ENCODE peak calls at places on chromosomes 3 and 15, in four cellular contexts. K is K562, Q is keratinocyte, E is endothelial cell of umbilical vein. V is an unnamed sample. For H3K9me1, the result is how much of the 10 kb centered on the place peaks cover.

GRCh38 chr3:29686889-29687592 is 406.2 kb downstream of the RBMS3 start:
- DNase-seq in K (no peak), Q (no peak), E (peak), V (peak)

GRCh38 chr3:40872562-40872961 is 326.7 kb upstream of the CTNNB1 start:
- DNase-seq in K (no peak), Q (no peak), E (no peak), V (no peak)

GRCh38 chr3:11096266-11097135 is 57.8 kb upstream of the HRH1 start:
- DNase-seq in K (peak), Q (peak), E (peak), V (peak)

GRCh38 chr15:33547876-33548275 is 237.1 kb downstream of the RYR3 start:
- DNase-seq in K (no peak), Q (no peak), E (peak), V (peak)

GRCh38 chr15:67736810-67737209 is 88.5 kb upstream of the SKOR1 start:
- DNase-seq in K (no peak), Q (no peak), E (no peak), V (peak)

GRCh38 chr3:15032650-15033049 is 32.5 kb downstream of the MRPS25 start:
- DNase-seq in K (no peak), Q (no peak), E (no peak), V (no peak)

GRCh38 chr3:152120606-152121291 is 148.0 kb upstream of the MBNL1 start:
- DNase-seq in K (no peak), Q (no peak), E (no peak), V (no peak)

GRCh38 chr15:26721231-26721630 is 51.6 kb downstream of the GABRB3 start:
- DNase-seq in K (no peak), Q (no peak), E (no peak), V (no peak)

GRCh38 chr15:101019351-101019750 is 100.2 kb downstream of the LRRK1 start:
- DNase-seq in K (no peak), Q (no peak), E (no peak), V (no peak)

GRCh38 chr3:128794067-128794768 is 68.2 kb downstream of the RAB7A start:
- DNase-seq in K (no peak), Q (peak), E (peak), V (peak)

GRCh38 chr15:69031013-69032001 is 16.8 kb downstream of the NOX5 start:
- DNase-seq in K (peak), Q (no peak), E (peak), V (no peak)

GRCh38 chr3:128846501-128846900 is 32.9 kb upstream of the ACAD9 start:
- DNase-seq in K (no peak), Q (no peak), E (no peak), V (no peak)

GRCh38 chr15:40093224-40093842 is 15.3 kb downstream of the BMF start:
- DNase-seq in K (no peak), Q (no peak), E (no peak), V (peak)

GRCh38 chr3:156187146-156187769 is 66.9 kb downstream of the KCNAB1 start:
- DNase-seq in K (no peak), Q (no peak), E (no peak), V (peak)

GRCh38 chr3:116186128-116186527 is 259.2 kb downstream of the LSAMP start:
- DNase-seq in K (no peak), Q (no peak), E (no peak), V (no peak)

GRCh38 chr3:80668600-80669281 is 900.9 kb upstream of the ROBO1 start:
- DNase-seq in K (no peak), Q (no peak), E (no peak), V (no peak)

GRCh38 chr15:60722328-60723112 is 243.6 kb upstream of the ICE2 start:
- DNase-seq in K (no peak), Q (no peak), E (no peak), V (no peak)

GRCh38 chr15:85723960-85724945 is 70.5 kb downstream of the KLHL25 start:
- DNase-seq in K (no peak), Q (no peak), E (no peak), V (no peak)

GRCh38 chr15:67411491-67411890 is 109.4 kb upstream of the C15orf61 start:
- DNase-seq in K (no peak), Q (no peak), E (no peak), V (peak)

DNA sequence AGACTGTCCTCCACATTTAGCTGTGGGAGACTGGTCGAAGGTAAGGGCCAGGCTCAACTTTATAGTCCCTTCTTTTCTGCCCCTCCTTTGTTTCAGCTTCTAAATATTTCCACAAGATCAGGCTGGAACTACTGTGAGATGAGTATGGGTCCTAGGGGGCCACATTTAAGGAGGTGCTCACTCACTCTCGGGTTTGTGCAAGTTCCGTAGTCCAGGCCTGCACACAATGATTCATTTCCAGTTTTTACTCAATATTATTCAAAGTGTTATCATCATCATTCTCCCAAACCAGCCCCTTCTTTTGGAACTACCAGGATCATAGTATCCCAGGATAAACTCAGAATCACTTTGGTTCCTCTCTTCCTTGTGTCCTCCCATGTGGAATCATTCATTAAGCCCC is 289.1 kb downstream of the ADAMTSL3 start:
- DNase-seq in K (no peak), Q (no peak), E (no peak), V (no peak)
- H3K9me1 ChIP-seq in K (under half), Q (under half), E (under half), V (under half)

DNA sequence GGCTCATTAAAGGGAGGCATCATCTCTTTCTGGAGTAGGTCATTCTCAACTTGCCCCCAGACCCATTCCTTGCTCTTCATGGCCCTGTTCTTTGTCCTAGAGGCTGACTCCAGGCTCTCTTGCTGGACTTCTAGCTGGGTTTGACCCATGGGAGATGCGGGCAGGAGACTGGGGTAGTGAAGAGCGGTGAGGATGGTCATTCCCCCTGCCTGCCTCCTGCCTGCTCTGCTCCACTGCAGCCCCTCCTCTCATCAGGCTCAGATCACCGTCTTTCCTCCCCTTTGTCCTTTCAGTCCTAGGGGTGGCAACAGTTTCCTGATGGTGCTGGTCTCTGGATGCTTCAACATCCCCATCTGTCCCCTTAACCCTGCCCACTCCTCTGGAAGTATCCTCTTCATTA is 170.9 kb downstream of the ABHD5 start:
- DNase-seq in K (no peak), Q (no peak), E (no peak), V (no peak)
- H3K9me1 ChIP-seq in K (under half), Q (under half), E (under half), V (under half)

GRCh38 chr3:59773970-59774369 is 724.1 kb upstream of the CFAP20DC start:
- DNase-seq in K (no peak), Q (no peak), E (no peak), V (no peak)
- H3K9me1 ChIP-seq in K (under half), Q (under half), E (under half), V (under half)

GRCh38 chr3:135131290-135131689 is 336.2 kb downstream of the EPHB1 start:
- DNase-seq in K (no peak), Q (no peak), E (no peak), V (no peak)

GRCh38 chr3:135136361-135137100 is 341.5 kb downstream of the EPHB1 start:
- DNase-seq in K (no peak), Q (no peak), E (no peak), V (no peak)

GRCh38 chr3:135134717-135135116 is 339.7 kb downstream of the EPHB1 start:
- DNase-seq in K (no peak), Q (no peak), E (no peak), V (no peak)

GRCh38 chr3:135135445-135135844 is 340.4 kb downstream of the EPHB1 start:
- DNase-seq in K (no peak), Q (no peak), E (no peak), V (no peak)

GRCh38 chr3:135134293-135134692 is 339.2 kb downstream of the EPHB1 start:
- DNase-seq in K (no peak), Q (no peak), E (no peak), V (no peak)
- H3K9me1 ChIP-seq in K (under half), Q (under half), E (under half), V (under half)

GRCh38 chr15:71413419-71413818 is 298.1 kb downstream of the THSD4 start:
- DNase-seq in K (no peak), Q (no peak), E (no peak), V (no peak)
- H3K9me1 ChIP-seq in K (under half), Q (under half), E (under half), V (under half)

DNA sequence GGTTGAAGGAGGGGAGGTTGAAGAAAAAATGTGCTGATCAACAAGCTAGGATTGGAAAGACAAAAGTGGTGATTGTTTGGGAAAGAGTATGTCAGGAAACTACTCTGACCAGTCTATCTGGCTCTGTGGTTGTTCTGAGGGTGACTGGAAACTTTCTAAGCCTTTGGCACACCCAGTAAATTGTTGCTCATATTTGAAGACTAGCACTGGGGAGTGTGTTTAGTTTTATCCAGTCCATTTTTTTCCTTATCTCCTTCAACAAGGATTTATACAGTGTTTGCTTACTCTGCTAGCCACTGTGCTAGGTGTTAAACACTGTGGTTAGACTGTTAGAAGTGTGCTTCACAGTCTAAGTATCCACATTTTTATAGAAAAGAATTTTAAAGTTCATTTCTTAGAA is 28.8 kb downstream of the PPM1L start:
- DNase-seq in K (no peak), Q (no peak), E (no peak), V (no peak)
- H3K9me1 ChIP-seq in K (under half), Q (under half), E (under half), V (under half)

DNA sequence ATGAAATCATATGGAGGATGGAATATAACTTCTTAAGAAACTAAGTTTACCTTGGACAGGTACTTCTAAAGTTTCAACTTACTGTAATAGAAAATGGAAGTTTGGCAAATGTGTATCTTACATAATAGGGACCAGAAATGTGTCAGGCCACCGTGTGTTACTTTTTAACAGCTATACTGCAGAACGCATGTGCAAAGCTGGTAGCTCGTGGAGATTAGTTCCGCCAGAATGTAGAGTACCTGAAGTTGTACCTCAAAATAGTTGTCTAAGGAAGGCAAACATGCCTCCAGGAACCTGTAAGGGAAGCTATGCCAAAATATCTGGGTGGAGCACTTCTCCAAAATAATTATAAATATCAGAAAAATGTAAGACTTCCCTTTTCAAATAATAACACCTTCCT is 920.6 kb downstream of the ROBO1 start:
- DNase-seq in K (no peak), Q (no peak), E (no peak), V (no peak)
- H3K9me1 ChIP-seq in K (under half), Q (under half), E (under half), V (under half)

DNA sequence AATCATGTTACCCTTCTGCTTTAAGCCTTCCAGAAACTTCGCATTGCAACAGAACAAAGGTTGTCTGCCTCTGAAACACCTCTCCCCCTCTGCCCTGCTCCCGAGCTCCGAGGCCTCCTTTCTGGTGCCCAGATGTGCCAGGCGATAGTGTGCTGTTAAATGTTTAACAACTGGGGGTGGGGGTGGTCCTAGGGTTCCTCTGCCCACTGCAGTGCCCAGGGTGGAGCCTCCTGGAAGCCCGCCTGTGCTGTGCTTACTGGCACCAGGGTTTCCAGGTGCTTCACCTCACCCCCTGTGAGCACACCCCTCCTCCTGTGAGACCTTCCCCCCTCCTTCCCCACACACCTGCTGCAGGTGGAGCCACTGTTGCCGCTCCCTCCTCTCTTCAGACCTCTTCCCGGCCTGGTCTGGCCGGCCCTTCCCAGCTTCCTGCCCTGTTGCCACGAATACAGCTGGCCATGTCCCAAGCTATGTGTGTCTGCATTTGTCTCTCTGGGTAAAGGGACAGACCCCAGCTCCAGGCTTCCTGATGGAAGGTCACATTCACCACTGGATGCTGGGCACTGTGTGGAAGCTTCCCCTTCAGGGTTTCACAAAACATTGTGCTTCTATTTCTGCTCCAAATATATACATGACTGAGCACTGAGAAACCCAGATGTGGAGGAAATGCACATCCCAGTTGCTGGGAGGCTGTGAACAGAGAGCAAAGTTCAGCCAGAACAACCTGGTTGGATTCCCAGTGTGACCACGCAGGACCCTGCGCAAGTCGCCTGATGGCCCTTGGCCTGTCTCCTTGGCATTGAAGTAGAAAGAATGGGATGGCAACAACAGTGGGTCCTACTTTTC is 37.2 kb downstream of the MGLL start:
- DNase-seq in K (no peak), Q (no peak), E (no peak), V (no peak)
- H3K9me1 ChIP-seq in K (under half), Q (under half), E (under half), V (under half)

V was measured in IMR-90.